ENCODE peak calls at places on chromosomes 4 and X, in ten cellular contexts. L, E, W, H, R, Q, N, B, M and A are unnamed samples. For H3K4me1, the result is how much of the 10 kb centered on the place peaks cover.

GRCh38 chr4:120769227-120769626 is 153.3 kb downstream of the PRDM5 start:
- DNase-seq in B (peak), L (no peak), H (no peak), R (no peak), N (no peak), W (no peak), M (no peak), Q (no peak), E (no peak), A (no peak)

GRCh38 chrX:56114437-56114787 is 117.7 kb upstream of the KLF8 start:
- DNase-seq in M (no peak), B (no peak), R (no peak), L (no peak), W (no peak), H (no peak), E (no peak), Q (no peak), N (no peak), A (no peak)

GRCh38 chrX:19866626-19867410 is 20.6 kb downstream of the SH3KBP1 start:
- DNase-seq in H (no peak), W (no peak), N (no peak), Q (no peak), E (no peak), R (no peak), L (no peak), B (no peak), M (no peak), A (no peak)

GRCh38 chrX:19272452-19272851 is 71.3 kb upstream of the PDHA1 start:
- DNase-seq in B (peak), N (no peak), Q (no peak), M (no peak), E (no peak), H (no peak), W (no peak), L (no peak), R (no peak), A (no peak)

GRCh38 chrX:64204701-64205440 is 637 bp downstream of the AMER1 start:
- DNase-seq in L (peak), R (peak), N (peak), H (no peak), B (peak), E (no peak), M (no peak), Q (peak), W (no peak), A (peak)

GRCh38 chr4:146243141-146243882 is 29.0 kb downstream of the REELD1 start:
- DNase-seq in B (no peak), R (peak), N (peak), E (no peak), L (peak), H (no peak), Q (no peak), M (no peak), W (peak), A (no peak)

GRCh38 chr4:142960867-142961644 is 115.0 kb upstream of the INPP4B start:
- DNase-seq in L (no peak), R (no peak), M (no peak), N (no peak), E (no peak), W (no peak), H (no peak), B (no peak), Q (no peak), A (no peak)

GRCh38 chr4:115119804-115120352 is 6.5 kb upstream of the NDST4 start:
- DNase-seq in M (no peak), E (no peak), B (peak), H (no peak), R (no peak), N (no peak), Q (no peak), L (no peak), W (no peak), A (no peak)

GRCh38 chr4:166481739-166482138 is 608.7 kb downstream of the TLL1 start:
- DNase-seq in N (no peak), E (no peak), H (no peak), R (no peak), Q (no peak), L (no peak), M (no peak), B (no peak), W (no peak), A (no peak)

GRCh38 chr4:21949073-21949457 is 493 bp upstream of the KCNIP4 start:
- DNase-seq in N (no peak), H (no peak), R (no peak), E (no peak), M (no peak), L (peak), Q (peak), B (peak), W (no peak), A (no peak)

GRCh38 chr4:98374643-98375042 is 113.5 kb downstream of the RAP1GDS1 start:
- DNase-seq in E (no peak), R (no peak), L (no peak), W (no peak), Q (peak), M (no peak), B (peak), N (no peak), H (no peak), A (no peak)

GRCh38 chr4:184766421-184766820 is 32.5 kb upstream of the CENPU start:
- DNase-seq in H (no peak), R (no peak), M (no peak), E (no peak), W (no peak), B (no peak), N (no peak), L (no peak), Q (no peak), A (no peak)

GRCh38 chr4:150769235-150769634 is 187.3 kb downstream of the MAB21L2 start:
- DNase-seq in L (no peak), E (no peak), R (no peak), Q (no peak), N (no peak), B (peak), H (no peak), W (peak), M (no peak), A (peak)

GRCh38 chr4:112119358-112119783 is 25.9 kb upstream of the FAM241A start:
- DNase-seq in N (no peak), E (no peak), Q (no peak), H (no peak), W (no peak), L (no peak), M (no peak), R (no peak), B (no peak), A (no peak)

GRCh38 chr4:43233321-43233720 is 340.8 kb downstream of the GRXCR1 start:
- DNase-seq in B (no peak), W (no peak), L (no peak), M (no peak), H (no peak), N (no peak), Q (no peak), E (no peak), R (no peak), A (no peak)

GRCh38 chr4:114563536-114564315 is 34.9 kb upstream of the UGT8 start:
- DNase-seq in Q (no peak), H (no peak), E (no peak), L (peak), R (no peak), N (no peak), M (no peak), W (no peak), B (no peak), A (no peak)

GRCh38 chr4:188986271-188986689 is 847.0 kb downstream of the TRIML1 start:
- DNase-seq in N (no peak), R (no peak), Q (no peak), L (no peak), B (peak), W (peak), M (no peak), E (no peak), H (no peak), A (no peak)

GRCh38 chr4:85681194-85681803 is 206.3 kb downstream of the ARHGAP24 start:
- DNase-seq in R (peak), E (no peak), W (no peak), L (no peak), B (peak), M (no peak), Q (peak), N (no peak), H (no peak), A (peak)

GRCh38 chrX:135984220-135984619 is 1.0 kb upstream of the SLC9A6 start:
- DNase-seq in W (no peak), Q (no peak), B (no peak), L (no peak), R (no peak), N (no peak), M (no peak), H (no peak), E (no peak), A (no peak)

GRCh38 chr4:124907881-124908280 is 195.3 kb upstream of the ANKRD50 start:
- DNase-seq in W (no peak), R (no peak), L (no peak), Q (no peak), M (no peak), H (no peak), B (peak), E (no peak), N (no peak), A (no peak)

GRCh38 chr4:182343435-182343834 is 100.2 kb downstream of the TENM3 start:
- DNase-seq in Q (no peak), W (no peak), B (peak), N (no peak), E (no peak), R (no peak), L (peak), M (no peak), H (no peak), A (no peak)

GRCh38 chr4:2243682-2244380 is 1.9 kb upstream of the HAUS3 start:
- DNase-seq in B (peak), H (no peak), M (peak), W (peak), Q (peak), E (no peak), L (no peak), R (peak), N (no peak), A (no peak)

GRCh38 chr4:82784615-82785247 is 13.9 kb downstream of the SCD5 start:
- DNase-seq in H (no peak), R (no peak), E (no peak), N (no peak), L (no peak), W (no peak), B (peak), M (peak), Q (no peak), A (no peak)

GRCh38 chrX:107447642-107448041 is 1.8 kb upstream of the FRMPD3 start:
- DNase-seq in Q (no peak), H (no peak), L (no peak), R (no peak), B (no peak), W (no peak), M (no peak), E (no peak), N (no peak), A (no peak)

GRCh38 chr4:173635395-173635794 is 105.4 kb upstream of the HAND2 start:
- DNase-seq in B (no peak), M (no peak), H (no peak), E (no peak), N (no peak), R (no peak), W (no peak), L (no peak), Q (no peak), A (no peak)

GRCh38 chrX:42093756-42094155 is 170.4 kb upstream of the CASK start:
- DNase-seq in R (no peak), Q (no peak), B (no peak), H (no peak), W (no peak), N (no peak), E (no peak), L (no peak), M (no peak), A (no peak)

GRCh38 chr4:101393256-101393655 is 45.9 kb upstream of the PPP3CA start:
- DNase-seq in H (peak), R (no peak), Q (no peak), L (no peak), N (no peak), M (no peak), B (peak), E (no peak), W (peak), A (no peak)

GRCh38 chrX:39974228-39974627 is 123.5 kb downstream of the BCOR start:
- DNase-seq in Q (no peak), W (no peak), B (no peak), M (no peak), L (peak), H (no peak), N (no peak), E (no peak), R (no peak), A (no peak)

GRCh38 chr4:167232805-167233522 is 1.3 kb downstream of the SPOCK3 start:
- DNase-seq in R (no peak), E (no peak), W (no peak), H (no peak), B (no peak), M (no peak), L (peak), Q (no peak), N (no peak), A (no peak)

GRCh38 chrX:25442501-25442900 is 426.7 kb upstream of the ARX start:
- DNase-seq in Q (no peak), H (no peak), W (no peak), E (no peak), B (no peak), M (no peak), R (no peak), N (no peak), L (peak), A (no peak)

GRCh38 chrX:7090506-7091095 is 56.9 kb upstream of the STS start:
- DNase-seq in Q (no peak), R (no peak), B (no peak), L (no peak), E (no peak), N (no peak), W (peak), H (no peak), M (no peak), A (no peak)

GRCh38 chrX:13956998-13957397 is 72.7 kb downstream of the GEMIN8 start:
- DNase-seq in N (no peak), R (no peak), L (no peak), M (no peak), H (no peak), E (no peak), Q (no peak), B (no peak), W (no peak), A (no peak)

GRCh38 chrX:30275498-30275897 is 28.6 kb downstream of the MAGEB1 start:
- DNase-seq in Q (no peak), E (no peak), L (peak), H (no peak), B (peak), R (no peak), N (no peak), W (peak), M (no peak), A (no peak)

GRCh38 chr4:47274931-47275330 is 188.6 kb downstream of the COMMD8 start:
- DNase-seq in M (no peak), Q (no peak), H (no peak), B (no peak), R (no peak), L (no peak), W (no peak), N (no peak), E (no peak), A (no peak)

DNA sequence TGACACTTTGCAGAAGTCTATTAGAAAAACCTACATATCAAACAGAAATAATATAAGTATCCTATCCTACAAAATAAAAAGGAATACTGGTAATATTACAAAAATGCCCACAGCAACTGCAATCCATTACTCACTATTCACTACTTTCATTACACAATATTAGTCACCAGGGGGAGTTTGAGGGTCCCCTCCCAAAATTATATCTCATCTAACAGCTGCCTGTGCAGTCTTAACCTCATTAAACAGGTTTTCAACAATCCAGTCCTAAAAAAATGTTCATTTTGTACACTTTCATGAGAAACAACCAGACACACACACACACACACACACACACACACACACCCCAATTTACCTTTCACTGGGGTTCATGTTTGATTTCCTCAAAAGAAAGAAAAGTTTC is 2.9 kb downstream of the CLOCK start:
- DNase-seq in R (no peak), Q (no peak), E (no peak), M (no peak), H (no peak), W (no peak), B (peak), L (no peak), N (no peak), A (no peak)
- H3K4me1 ChIP-seq in R (under half), Q (under half), E (under half), M (under half), H (under half), W (under half), B (under half), L (under half), N (under half), A (under half)

GRCh38 chr4:147811878-147812277 is 80.0 kb downstream of the ARHGAP10 start:
- DNase-seq in L (no peak), B (no peak), R (no peak), Q (no peak), W (no peak), N (no peak), E (no peak), H (no peak), M (no peak), A (no peak)

GRCh38 chr4:147814334-147814733 is 82.4 kb downstream of the ARHGAP10 start:
- DNase-seq in Q (no peak), W (no peak), E (no peak), M (no peak), B (no peak), R (no peak), H (no peak), L (no peak), N (no peak), A (no peak)

GRCh38 chr4:147815741-147816140 is 83.9 kb downstream of the ARHGAP10 start:
- DNase-seq in H (no peak), N (no peak), L (no peak), M (no peak), R (no peak), Q (no peak), B (no peak), E (no peak), W (no peak), A (no peak)

GRCh38 chr4:147816382-147817254 is 84.7 kb downstream of the ARHGAP10 start:
- DNase-seq in W (no peak), E (no peak), M (no peak), N (no peak), H (no peak), B (no peak), L (no peak), Q (peak), R (no peak), A (no peak)

GRCh38 chr4:147813107-147813773 is 81.4 kb downstream of the ARHGAP10 start:
- DNase-seq in H (no peak), Q (no peak), L (no peak), B (no peak), R (no peak), N (no peak), M (no peak), E (no peak), W (no peak), A (no peak)
- H3K4me1 ChIP-seq in H (under half), Q (half or more), L (under half), B (under half), R (under half), N (under half), M (under half), E (under half), W (under half), A (under half)

DNA sequence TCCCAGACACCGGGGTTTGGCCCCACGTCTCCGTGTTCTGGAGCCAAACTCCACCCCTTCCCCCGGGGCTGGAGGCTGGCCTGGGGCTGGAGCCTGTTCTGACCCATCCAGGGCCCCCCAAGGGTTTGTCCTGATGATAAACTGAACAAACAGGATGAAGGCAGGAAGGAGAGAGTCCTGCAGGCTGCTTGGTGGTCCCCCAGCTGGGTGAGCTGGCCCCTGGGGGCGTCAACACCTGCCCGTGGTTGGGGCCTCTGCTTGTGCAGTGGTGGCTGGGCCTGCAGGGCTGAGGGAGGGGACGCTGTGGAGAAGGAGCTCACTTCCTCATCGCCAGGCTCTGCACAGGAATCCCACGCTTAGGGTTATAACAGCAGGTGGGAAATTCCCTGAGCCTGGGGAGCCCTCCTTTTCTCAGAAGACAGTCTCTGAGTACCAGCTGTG is 2.3 kb downstream of the SH3TC1 start:
- DNase-seq in H (no peak), N (peak), W (no peak), E (no peak), R (peak), Q (no peak), B (no peak), L (no peak), M (no peak), A (no peak)
- H3K4me1 ChIP-seq in H (half or more), N (under half), W (under half), E (under half), R (under half), Q (under half), B (under half), L (under half), M (under half), A (half or more)

DNA sequence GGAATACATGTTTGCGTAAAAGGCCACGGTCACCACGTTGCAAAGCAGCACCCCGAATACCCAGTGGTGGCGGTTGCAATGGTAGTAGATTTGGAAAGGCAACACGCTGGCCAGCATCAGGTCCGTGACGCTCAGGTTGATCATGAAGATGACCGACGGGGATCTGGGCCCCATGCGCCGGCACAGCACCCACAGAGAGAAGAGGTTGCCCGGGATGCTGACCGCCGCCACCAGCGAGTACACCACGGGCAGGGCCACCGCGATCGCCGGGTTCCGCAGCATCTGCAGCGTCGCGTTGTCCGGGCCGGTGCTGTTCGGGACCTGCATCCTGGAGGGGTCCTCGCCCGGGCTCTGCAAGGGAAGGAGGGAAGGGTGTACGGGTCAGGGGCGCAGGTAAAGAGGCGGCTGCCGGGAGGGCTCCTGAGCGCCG is 13.5 kb upstream of the ASMTL start:
- DNase-seq in H (no peak), E (no peak), R (peak), L (no peak), N (no peak), Q (no peak), W (no peak), B (no peak), M (peak), A (no peak)
- H3K4me1 ChIP-seq in H (under half), E (under half), R (under half), L (under half), N (half or more), Q (under half), W (under half), B (under half), M (under half), A (under half)

DNA sequence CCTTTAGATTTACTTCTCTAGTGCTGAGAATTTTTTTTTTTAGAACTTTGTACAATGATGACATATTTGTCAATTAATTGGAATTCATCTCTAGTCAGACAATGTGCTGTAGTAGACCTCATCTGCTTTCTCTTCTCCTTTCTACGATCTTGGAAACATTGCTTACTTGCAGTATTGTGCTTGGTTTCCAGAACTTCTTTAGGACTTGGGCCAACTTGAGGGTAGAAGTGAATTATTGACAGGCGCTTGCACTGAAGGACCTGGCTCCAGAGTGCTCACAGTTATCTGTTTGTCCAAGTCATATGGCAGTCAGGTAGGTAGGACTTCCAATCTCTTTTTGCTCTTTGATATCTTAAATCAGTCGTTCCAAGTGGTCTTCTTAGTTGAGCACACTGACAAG is 39.6 kb downstream of the FNIP2 start:
- DNase-seq in Q (no peak), N (no peak), M (no peak), B (no peak), L (no peak), W (no peak), R (no peak), E (no peak), H (no peak), A (no peak)
- H3K4me1 ChIP-seq in Q (under half), N (under half), M (under half), B (under half), L (under half), W (under half), R (under half), E (under half), H (under half), A (under half)

GRCh38 chr4:128570380-128570779 is 239.1 kb upstream of the JADE1 start:
- DNase-seq in L (no peak), W (peak), B (peak), Q (peak), R (no peak), N (no peak), M (peak), E (no peak), H (no peak), A (peak)
- H3K4me1 ChIP-seq in L (under half), W (half or more), B (under half), Q (under half), R (under half), N (under half), M (under half), E (under half), H (under half), A (half or more)